ENCODE peak calls at places on chromosomes 3 and 15, in ten cellular contexts. One of them, this sample, is unnamed.

GRCh38 chr15:32651229-32651837 is 9.8 kb downstream of the SCG5 start:
- DNase-seq in MG63: peak
- DNase-seq in neuronal stem cell: peak
- DNase-seq in brain microvascular endothelial cell: peak
- DNase-seq in K562: peak
- DNase-seq in kidney glomerular epithelial cell: peak
- DNase-seq in left kidney: peak
- DNase-seq in HTR-8/SVneo: peak
- DNase-seq in HT-29: peak
- DNase-seq in mucosa of gallbladder: peak
- DNase-seq in this sample: peak

GRCh38 chr3:196694202-196694638 is 17.8 kb downstream of the CEP19 start:
- DNase-seq in neuronal stem cell: no peak
- DNase-seq in K562: no peak
- DNase-seq in left kidney: no peak
- DNase-seq in HTR-8/SVneo: peak
- DNase-seq in brain microvascular endothelial cell: no peak
- DNase-seq in mucosa of gallbladder: no peak
- DNase-seq in MG63: no peak
- DNase-seq in HT-29: no peak
- DNase-seq in kidney glomerular epithelial cell: peak
- DNase-seq in this sample: peak

GRCh38 chr3:58487140-58487886 is 4.6 kb upstream of the KCTD6 start:
- DNase-seq in HTR-8/SVneo: peak
- DNase-seq in kidney glomerular epithelial cell: peak
- DNase-seq in left kidney: no peak
- DNase-seq in mucosa of gallbladder: peak
- DNase-seq in brain microvascular endothelial cell: peak
- DNase-seq in HT-29: no peak
- DNase-seq in neuronal stem cell: no peak
- DNase-seq in K562: peak
- DNase-seq in MG63: peak
- DNase-seq in this sample: peak

GRCh38 chr15:36400936-36401585 is 178.4 kb upstream of the CDIN1 start:
- DNase-seq in MG63: no peak
- DNase-seq in neuronal stem cell: no peak
- DNase-seq in brain microvascular endothelial cell: no peak
- DNase-seq in HTR-8/SVneo: no peak
- DNase-seq in kidney glomerular epithelial cell: no peak
- DNase-seq in HT-29: no peak
- DNase-seq in mucosa of gallbladder: no peak
- DNase-seq in K562: no peak
- DNase-seq in left kidney: no peak
- DNase-seq in this sample: no peak

GRCh38 chr3:182241777-182242556 is 530.2 kb downstream of the SOX2 start:
- DNase-seq in HT-29: no peak
- DNase-seq in kidney glomerular epithelial cell: peak
- DNase-seq in MG63: no peak
- DNase-seq in brain microvascular endothelial cell: no peak
- DNase-seq in HTR-8/SVneo: no peak
- DNase-seq in K562: no peak
- DNase-seq in neuronal stem cell: peak
- DNase-seq in left kidney: peak
- DNase-seq in mucosa of gallbladder: peak
- DNase-seq in this sample: peak

GRCh38 chr15:50544368-50544767 is 2.1 kb downstream of the USP50 start:
- DNase-seq in left kidney: no peak
- DNase-seq in brain microvascular endothelial cell: no peak
- DNase-seq in kidney glomerular epithelial cell: no peak
- DNase-seq in mucosa of gallbladder: no peak
- DNase-seq in K562: no peak
- DNase-seq in HTR-8/SVneo: no peak
- DNase-seq in neuronal stem cell: no peak
- DNase-seq in MG63: no peak
- DNase-seq in HT-29: no peak
- DNase-seq in this sample: no peak

GRCh38 chr3:194318511-194319161 is 32.5 kb downstream of the CPN2 start:
- DNase-seq in neuronal stem cell: no peak
- DNase-seq in K562: no peak
- DNase-seq in MG63: peak
- DNase-seq in mucosa of gallbladder: no peak
- DNase-seq in HT-29: no peak
- DNase-seq in kidney glomerular epithelial cell: no peak
- DNase-seq in left kidney: no peak
- DNase-seq in brain microvascular endothelial cell: no peak
- DNase-seq in HTR-8/SVneo: no peak
- DNase-seq in this sample: peak

GRCh38 chr15:88748081-88748480 is 55.2 kb upstream of the ACAN start:
- DNase-seq in HTR-8/SVneo: no peak
- DNase-seq in K562: no peak
- DNase-seq in left kidney: no peak
- DNase-seq in kidney glomerular epithelial cell: no peak
- DNase-seq in MG63: no peak
- DNase-seq in HT-29: no peak
- DNase-seq in mucosa of gallbladder: no peak
- DNase-seq in neuronal stem cell: no peak
- DNase-seq in brain microvascular endothelial cell: no peak
- DNase-seq in this sample: no peak

GRCh38 chr15:71080705-71081104 is 34.6 kb upstream of the THSD4 start:
- DNase-seq in K562: no peak
- DNase-seq in brain microvascular endothelial cell: peak
- DNase-seq in HT-29: peak
- DNase-seq in MG63: peak
- DNase-seq in neuronal stem cell: no peak
- DNase-seq in HTR-8/SVneo: no peak
- DNase-seq in mucosa of gallbladder: no peak
- DNase-seq in kidney glomerular epithelial cell: peak
- DNase-seq in left kidney: no peak
- DNase-seq in this sample: peak

This sample was measured in fibroblast of lung.